ENCODE peak calls at places on chromosomes 1 and 21, in four cellular contexts. One of them, this sample, is unnamed.

GRCh38 chr1:72845342-72845741 is 563.0 kb upstream of the NEGR1 start:
- DNase-seq in lower leg skin: no peak
- DNase-seq in fibroblast of the aortic adventitia: peak; percentile 8
- DNase-seq in GM23338: peak; percentile 78
- DNase-seq in this sample: no peak

GRCh38 chr1:55150880-55151582 is 64.1 kb downstream of the USP24 start:
- DNase-seq in fibroblast of the aortic adventitia: no peak
- DNase-seq in GM23338: no peak
- DNase-seq in lower leg skin: no peak
- DNase-seq in this sample: no peak

GRCh38 chr1:57879700-57880099 is 455.8 kb upstream of the DAB1 start:
- DNase-seq in GM23338: no peak
- DNase-seq in lower leg skin: no peak
- DNase-seq in fibroblast of the aortic adventitia: no peak
- DNase-seq in this sample: no peak

GRCh38 chr1:25848531-25848930 is 10.7 kb downstream of the AUNIP start:
- DNase-seq in fibroblast of the aortic adventitia: peak; percentile 5
- DNase-seq in lower leg skin: no peak
- DNase-seq in GM23338: no peak
- DNase-seq in this sample: no peak

GRCh38 chr1:229782469-229782868 is 156.4 kb downstream of the URB2 start:
- DNase-seq in GM23338: no peak
- DNase-seq in fibroblast of the aortic adventitia: no peak
- DNase-seq in lower leg skin: no peak
- DNase-seq in this sample: no peak

GRCh38 chr21:42276526-42277154 is 38.6 kb downstream of the TFF3 start:
- DNase-seq in fibroblast of the aortic adventitia: no peak
- DNase-seq in GM23338: no peak
- DNase-seq in lower leg skin: no peak
- DNase-seq in this sample: no peak

GRCh38 chr1:160135051-160135592 is 16.3 kb upstream of the ATP1A4 start:
- DNase-seq in GM23338: no peak
- DNase-seq in lower leg skin: no peak
- DNase-seq in fibroblast of the aortic adventitia: no peak
- DNase-seq in this sample: no peak

GRCh38 chr21:42454221-42454570 is 41.8 kb downstream of the RSPH1 start:
- DNase-seq in fibroblast of the aortic adventitia: no peak
- DNase-seq in GM23338: no peak
- DNase-seq in lower leg skin: no peak
- DNase-seq in this sample: no peak

GRCh38 chr1:210558302-210558701 is 229.6 kb downstream of the HHAT start:
- DNase-seq in lower leg skin: no peak
- DNase-seq in fibroblast of the aortic adventitia: no peak
- DNase-seq in GM23338: no peak
- DNase-seq in this sample: no peak

GRCh38 chr1:100811808-100812207 is 82.8 kb downstream of the EXTL2 start:
- DNase-seq in GM23338: no peak
- DNase-seq in lower leg skin: no peak
- DNase-seq in fibroblast of the aortic adventitia: no peak
- DNase-seq in this sample: no peak

GRCh38 chr1:167687919-167688519 is 33.8 kb upstream of the MPZL1 start:
- DNase-seq in lower leg skin: peak; percentile 89
- DNase-seq in fibroblast of the aortic adventitia: peak; percentile 89
- DNase-seq in GM23338: peak; percentile 95
- DNase-seq in this sample: peak; percentile 80

GRCh38 chr1:223035724-223036478 is 107.1 kb downstream of the TLR5 start:
- DNase-seq in lower leg skin: no peak
- DNase-seq in fibroblast of the aortic adventitia: no peak
- DNase-seq in GM23338: no peak
- DNase-seq in this sample: no peak

GRCh38 chr1:223842784-223843183 is 3.0 kb downstream of the TP53BP2 start:
- DNase-seq in GM23338: no peak
- DNase-seq in lower leg skin: no peak
- DNase-seq in fibroblast of the aortic adventitia: no peak
- DNase-seq in this sample: no peak

GRCh38 chr1:156942576-156942975 is 22.1 kb downstream of the LRRC71 start:
- DNase-seq in lower leg skin: no peak
- DNase-seq in fibroblast of the aortic adventitia: no peak
- DNase-seq in GM23338: no peak
- DNase-seq in this sample: no peak

GRCh38 chr1:8325771-8326170 is 7.9 kb downstream of the SLC45A1 start:
- DNase-seq in fibroblast of the aortic adventitia: no peak
- DNase-seq in GM23338: no peak
- DNase-seq in lower leg skin: no peak
- DNase-seq in this sample: no peak

GRCh38 chr1:198681831-198682756 is 43.3 kb downstream of the PTPRC start:
- DNase-seq in GM23338: peak; percentile 52
- DNase-seq in lower leg skin: peak; percentile 76
- DNase-seq in fibroblast of the aortic adventitia: peak; percentile 89
- DNase-seq in this sample: peak; percentile 81

GRCh38 chr1:174366946-174367345 is 80.8 kb upstream of the GPR52 start:
- DNase-seq in lower leg skin: no peak
- DNase-seq in fibroblast of the aortic adventitia: no peak
- DNase-seq in GM23338: no peak
- DNase-seq in this sample: no peak

GRCh38 chr1:53621144-53621543 is 117.8 kb downstream of the GLIS1 start:
- DNase-seq in GM23338: no peak
- DNase-seq in lower leg skin: no peak
- DNase-seq in fibroblast of the aortic adventitia: no peak
- DNase-seq in this sample: no peak

GRCh38 chr1:61950418-61950817 is 208.1 kb downstream of the PATJ start:
- DNase-seq in GM23338: peak; percentile 78
- DNase-seq in lower leg skin: no peak
- DNase-seq in fibroblast of the aortic adventitia: peak; percentile 16
- DNase-seq in this sample: peak; percentile 36

GRCh38 chr1:111417755-111418154 is 9.8 kb downstream of the OVGP1 start:
- DNase-seq in lower leg skin: no peak
- DNase-seq in fibroblast of the aortic adventitia: no peak
- DNase-seq in GM23338: peak; percentile 10
- DNase-seq in this sample: no peak

GRCh38 chr21:33383056-33383888 is 19.9 kb upstream of the IFNGR2 start:
- DNase-seq in GM23338: peak; percentile 20
- DNase-seq in fibroblast of the aortic adventitia: peak; percentile 76
- DNase-seq in lower leg skin: peak; percentile 70
- DNase-seq in this sample: peak; percentile 97

GRCh38 chr1:18004257-18004656 is 103.3 kb upstream of the IGSF21 start:
- DNase-seq in fibroblast of the aortic adventitia: no peak
- DNase-seq in GM23338: no peak
- DNase-seq in lower leg skin: no peak
- DNase-seq in this sample: no peak

GRCh38 chr1:233587958-233588799 is 25.7 kb upstream of the KCNK1 start:
- DNase-seq in lower leg skin: no peak
- DNase-seq in GM23338: peak; percentile 59
- DNase-seq in fibroblast of the aortic adventitia: no peak
- DNase-seq in this sample: no peak

GRCh38 chr1:43270421-43271095 is 775 bp downstream of the TMEM125 start:
- DNase-seq in fibroblast of the aortic adventitia: no peak
- DNase-seq in GM23338: peak; percentile 97
- DNase-seq in lower leg skin: no peak
- DNase-seq in this sample: peak; percentile 87

GRCh38 chr1:18128298-18128697 is 20.7 kb downstream of the IGSF21 start:
- DNase-seq in lower leg skin: no peak
- DNase-seq in fibroblast of the aortic adventitia: no peak
- DNase-seq in GM23338: peak; percentile 26
- DNase-seq in this sample: no peak

DNA sequence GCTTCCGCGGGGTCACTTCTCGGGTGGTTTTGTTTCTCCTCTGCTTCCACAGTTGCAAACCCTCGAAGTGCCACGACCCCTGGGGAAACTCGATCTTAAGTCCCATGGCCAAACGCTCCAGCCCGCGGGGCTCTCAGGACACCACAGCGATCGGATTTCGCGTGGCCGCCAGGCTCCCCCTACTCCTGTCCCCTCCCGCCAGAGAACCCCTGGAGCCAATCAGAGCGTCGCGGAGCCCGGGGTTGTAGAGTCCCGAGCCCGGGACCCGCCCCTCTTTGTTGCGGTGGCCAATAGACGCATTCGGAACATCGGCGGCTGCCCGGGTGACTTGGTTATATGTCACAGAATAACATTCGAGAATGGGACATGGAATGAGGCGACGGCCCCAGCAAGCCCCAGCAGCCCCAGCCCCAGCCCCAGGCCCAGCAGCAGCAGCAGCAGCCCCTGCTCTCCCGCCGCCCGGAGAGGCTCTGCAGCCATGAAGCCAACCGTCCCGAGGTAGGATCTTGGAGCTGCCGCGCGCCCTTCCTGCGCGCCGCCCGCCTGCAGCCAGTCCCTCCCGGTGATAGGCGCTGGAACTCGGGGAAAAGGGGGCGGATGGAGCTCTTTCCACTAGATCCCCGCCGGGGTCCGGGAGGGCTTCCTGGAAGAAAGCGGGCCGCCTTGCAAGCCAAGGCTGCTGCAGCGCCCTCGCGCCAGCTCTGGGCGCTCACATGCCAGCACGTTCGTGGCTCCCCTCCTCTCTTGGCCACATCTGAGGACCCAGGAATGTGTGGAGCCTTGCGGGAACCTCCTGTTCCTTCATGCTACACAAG is at the start of gene VASH2:
- DNase-seq in fibroblast of the aortic adventitia: peak; percentile 56
- DNase-seq in lower leg skin: peak; percentile 81
- DNase-seq in GM23338: peak; percentile 96
- DNase-seq in this sample: peak; percentile 72
- TF ChIP-seq CTCF in fibroblast of the aortic adventitia: peak; percentile 8
- TF ChIP-seq CTCF in lower leg skin: no peak
- TF ChIP-seq CTCF in GM23338: no peak
- TF ChIP-seq CTCF in this sample: no peak

GRCh38 chr1:63621075-63621474 is 27.9 kb downstream of the PGM1 start:
- DNase-seq in fibroblast of the aortic adventitia: no peak
- DNase-seq in GM23338: no peak
- DNase-seq in lower leg skin: no peak
- DNase-seq in this sample: no peak

GRCh38 chr1:63624911-63625310 is 31.7 kb downstream of the PGM1 start:
- DNase-seq in lower leg skin: no peak
- DNase-seq in GM23338: no peak
- DNase-seq in fibroblast of the aortic adventitia: peak; percentile 81
- DNase-seq in this sample: no peak

GRCh38 chr1:63623952-63624351 is 30.7 kb downstream of the PGM1 start:
- DNase-seq in lower leg skin: no peak
- DNase-seq in fibroblast of the aortic adventitia: no peak
- DNase-seq in GM23338: no peak
- DNase-seq in this sample: no peak

GRCh38 chr1:63621698-63622097 is 28.5 kb downstream of the PGM1 start:
- DNase-seq in GM23338: no peak
- DNase-seq in fibroblast of the aortic adventitia: peak; percentile 83
- DNase-seq in lower leg skin: no peak
- DNase-seq in this sample: peak; percentile 42

GRCh38 chr1:63622847-63623566 is 29.8 kb downstream of the PGM1 start:
- DNase-seq in fibroblast of the aortic adventitia: no peak
- DNase-seq in lower leg skin: no peak
- DNase-seq in GM23338: no peak
- DNase-seq in this sample: no peak
- H3K4me3 ChIP-seq in fibroblast of the aortic adventitia: no peak overlapping the region
- H3K4me3 ChIP-seq in lower leg skin: no peak overlapping the region
- H3K4me3 ChIP-seq in GM23338: no peak overlapping the region
- H3K4me3 ChIP-seq in this sample: no peak overlapping the region

GRCh38 chr21:35827004-35827403 is 233.3 kb downstream of the SETD4 start:
- DNase-seq in GM23338: no peak
- DNase-seq in lower leg skin: no peak
- DNase-seq in fibroblast of the aortic adventitia: no peak
- DNase-seq in this sample: no peak

GRCh38 chr21:35828161-35828560 is 232.2 kb downstream of the SETD4 start:
- DNase-seq in lower leg skin: no peak
- DNase-seq in GM23338: no peak
- DNase-seq in fibroblast of the aortic adventitia: no peak
- DNase-seq in this sample: no peak

GRCh38 chr21:35825954-35826353 is 234.4 kb downstream of the SETD4 start:
- DNase-seq in lower leg skin: no peak
- DNase-seq in fibroblast of the aortic adventitia: no peak
- DNase-seq in GM23338: no peak
- DNase-seq in this sample: no peak

GRCh38 chr21:35824136-35824535 is 236.2 kb downstream of the SETD4 start:
- DNase-seq in fibroblast of the aortic adventitia: no peak
- DNase-seq in lower leg skin: no peak
- DNase-seq in GM23338: no peak
- DNase-seq in this sample: no peak

DNA sequence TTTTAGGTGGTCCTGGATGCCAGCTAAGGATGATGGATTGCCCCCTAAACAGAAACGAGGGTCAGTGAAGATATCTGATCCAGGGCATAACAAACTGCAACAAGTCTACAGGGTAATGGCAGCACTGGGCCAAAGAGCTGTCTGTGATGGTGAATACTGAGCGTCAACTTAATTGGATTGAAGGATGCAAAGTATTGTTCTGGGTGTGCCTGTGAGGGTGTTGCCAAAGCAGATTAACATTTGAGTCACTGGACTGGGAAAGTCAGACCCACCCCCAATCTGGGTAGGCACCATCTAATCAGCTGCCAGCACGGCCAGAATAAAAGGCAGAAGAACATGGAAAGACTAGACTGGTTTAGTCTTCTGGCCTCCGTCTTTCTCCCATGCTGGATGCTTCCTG is 235.0 kb downstream of the SETD4 start:
- DNase-seq in lower leg skin: no peak
- DNase-seq in fibroblast of the aortic adventitia: peak; percentile 28
- DNase-seq in GM23338: no peak
- DNase-seq in this sample: peak; percentile 23
- TF ChIP-seq CTCF in lower leg skin: no peak
- TF ChIP-seq CTCF in fibroblast of the aortic adventitia: no peak
- TF ChIP-seq CTCF in GM23338: no peak
- TF ChIP-seq CTCF in this sample: no peak

DNA sequence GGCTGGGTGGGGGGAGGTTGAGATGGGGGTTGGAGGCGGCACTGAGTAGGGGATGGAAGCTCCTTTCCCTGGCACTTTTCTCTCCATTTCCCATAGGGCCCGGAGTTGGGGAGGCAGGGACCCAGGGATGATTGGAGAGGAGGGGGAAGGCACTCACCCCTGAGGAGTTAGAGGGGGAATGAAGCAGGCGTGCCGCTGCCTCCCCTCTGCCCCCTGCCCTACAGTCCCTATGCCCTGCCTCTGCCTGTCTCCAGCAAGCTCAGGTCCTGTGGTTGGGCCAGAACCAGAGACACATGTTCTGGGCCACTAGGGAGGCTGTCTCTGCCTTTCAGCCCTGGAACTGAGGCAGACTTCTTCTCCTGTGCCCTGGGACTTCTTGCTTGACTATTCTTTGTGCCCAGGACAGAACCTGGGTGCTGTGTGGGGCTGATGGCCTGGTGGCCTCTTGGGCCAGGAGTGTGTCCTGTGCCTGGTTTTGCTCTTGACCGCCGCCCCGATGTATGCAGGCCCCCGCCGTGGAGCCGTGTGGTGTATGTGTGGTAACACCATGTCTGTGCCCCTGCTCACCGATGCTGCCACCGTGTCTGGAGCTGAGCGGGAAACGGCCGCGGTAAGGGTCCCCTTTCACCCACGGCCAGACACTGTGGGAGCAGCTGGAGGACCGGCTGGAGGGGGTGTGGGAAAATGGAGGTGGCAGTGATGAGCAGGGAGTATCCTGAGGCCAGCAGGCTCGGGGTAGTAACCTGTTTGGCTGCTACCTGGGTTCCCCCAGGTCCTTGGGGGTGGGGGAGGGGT is 1.4 kb downstream of the LYPLA2 start:
- DNase-seq in fibroblast of the aortic adventitia: no peak
- DNase-seq in lower leg skin: no peak
- DNase-seq in GM23338: peak; percentile 23
- DNase-seq in this sample: no peak
- H3K4me3 ChIP-seq in fibroblast of the aortic adventitia: peak overlapping the region; percentile 95
- H3K4me3 ChIP-seq in lower leg skin: no peak overlapping the region
- H3K4me3 ChIP-seq in GM23338: peak overlapping the region; percentile 98
- H3K4me3 ChIP-seq in this sample: peak overlapping the region; percentile 97

This sample was measured in epithelial cell of esophagus.